ENCODE peak calls at places on chromosomes 13 and 19, in five cellular contexts. T is cardiac fibroblast; Z is CD8-positive, alpha-beta memory T cell; N is activated CD8-positive, alpha-beta T cell treated with anti-CD3 and anti-CD28 coated beads, Interleukin-2, amount 10 ng/mL, durations not matched to agents 7 days and 5 days; C is NCI-H774. L is an unnamed sample.

GRCh38 chr13:85864963-85865530 is 65.8 kb upstream of the SLITRK6 start:
- DNase-seq in T (peak), Z (no peak), N (no peak), C (no peak), L (no peak)

GRCh38 chr13:46659413-46660065 is 106.6 kb downstream of the LRCH1 start:
- DNase-seq in T (no peak), Z (no peak), N (no peak), C (no peak), L (no peak)

GRCh38 chr13:36829753-36830152 is 10.7 kb downstream of the RFXAP start:
- DNase-seq in T (no peak), Z (no peak), N (no peak), C (no peak), L (no peak)

GRCh38 chr13:27808866-27809546 is 16.7 kb downstream of the GSX1 start:
- DNase-seq in T (no peak), Z (no peak), N (no peak), C (no peak), L (no peak)

GRCh38 chr13:61766667-61767058 is 351.0 kb upstream of the PCDH20 start:
- DNase-seq in T (no peak), Z (no peak), N (no peak), C (no peak), L (no peak)

GRCh38 chr13:33446821-33447481 is 161.4 kb upstream of the STARD13 start:
- DNase-seq in T (no peak), Z (no peak), N (no peak), C (no peak), L (no peak)

GRCh38 chr19:1386945-1387683 is 3.4 kb downstream of the NDUFS7 start:
- DNase-seq in T (no peak), Z (no peak), N (no peak), C (no peak), L (no peak)

GRCh38 chr19:17358395-17358794 is 18.7 kb downstream of the PLVAP start:
- DNase-seq in T (peak), Z (no peak), N (no peak), C (no peak), L (no peak)

GRCh38 chr13:53301449-53301848 is 272.8 kb downstream of the OLFM4 start:
- DNase-seq in T (no peak), Z (no peak), N (no peak), C (no peak), L (no peak)

GRCh38 chr19:12749938-12750521 is 1.6 kb upstream of the BEST2 start:
- DNase-seq in T (peak), Z (no peak), N (no peak), C (no peak), L (no peak)